ENCODE peak calls at places on chromosomes 12 and 14, in seven cellular contexts. One of them, this sample, is unnamed.

GRCh38 chr12:121144416-121144914 is 11.8 kb downstream of the P2RX7 start:
- DNase-seq in HCT116: no peak
- DNase-seq in right lobe of liver: no peak
- DNase-seq in GM12892: no peak
- DNase-seq in body of pancreas: peak
- DNase-seq in ovary: no peak
- DNase-seq in tibial nerve: no peak
- DNase-seq in this sample: no peak

GRCh38 chr14:100408350-100409015 is 85.3 kb downstream of the SLC25A47 start:
- DNase-seq in HCT116: peak
- DNase-seq in right lobe of liver: peak
- DNase-seq in GM12892: no peak
- DNase-seq in body of pancreas: peak
- DNase-seq in ovary: no peak
- DNase-seq in tibial nerve: no peak
- DNase-seq in this sample: no peak

GRCh38 chr14:32472512-32473472 is 143.7 kb downstream of the AKAP6 start:
- DNase-seq in HCT116: no peak
- DNase-seq in right lobe of liver: no peak
- DNase-seq in GM12892: no peak
- DNase-seq in body of pancreas: no peak
- DNase-seq in ovary: no peak
- DNase-seq in tibial nerve: no peak
- DNase-seq in this sample: no peak

GRCh38 chr12:58455146-58455545 is 465.2 kb downstream of the LRIG3 start:
- DNase-seq in HCT116: no peak
- DNase-seq in right lobe of liver: no peak
- DNase-seq in GM12892: no peak
- DNase-seq in body of pancreas: no peak
- DNase-seq in ovary: no peak
- DNase-seq in tibial nerve: no peak
- DNase-seq in this sample: no peak

GRCh38 chr12:128644664-128645296 is 179.0 kb downstream of the SLC15A4 start:
- DNase-seq in HCT116: no peak
- DNase-seq in right lobe of liver: peak
- DNase-seq in GM12892: peak
- DNase-seq in body of pancreas: peak
- DNase-seq in ovary: no peak
- DNase-seq in tibial nerve: no peak
- DNase-seq in this sample: peak

GRCh38 chr12:78403136-78403535 is 461.4 kb upstream of the SYT1 start:
- DNase-seq in HCT116: no peak
- DNase-seq in right lobe of liver: no peak
- DNase-seq in GM12892: no peak
- DNase-seq in body of pancreas: no peak
- DNase-seq in ovary: no peak
- DNase-seq in tibial nerve: no peak
- DNase-seq in this sample: no peak

GRCh38 chr12:109430244-109430643 is 46.9 kb downstream of the KCTD10 start:
- DNase-seq in HCT116: no peak
- DNase-seq in right lobe of liver: no peak
- DNase-seq in GM12892: no peak
- DNase-seq in body of pancreas: no peak
- DNase-seq in ovary: no peak
- DNase-seq in tibial nerve: no peak
- DNase-seq in this sample: no peak

GRCh38 chr12:30969606-30970395 is 43.3 kb downstream of the TSPAN11 start:
- DNase-seq in HCT116: no peak
- DNase-seq in right lobe of liver: no peak
- DNase-seq in GM12892: no peak
- DNase-seq in body of pancreas: no peak
- DNase-seq in ovary: no peak
- DNase-seq in tibial nerve: no peak
- DNase-seq in this sample: no peak

GRCh38 chr12:50839032-50839431 is 3.7 kb upstream of the TMPRSS12 start:
- DNase-seq in HCT116: no peak
- DNase-seq in right lobe of liver: no peak
- DNase-seq in GM12892: no peak
- DNase-seq in body of pancreas: no peak
- DNase-seq in ovary: no peak
- DNase-seq in tibial nerve: no peak
- DNase-seq in this sample: no peak

GRCh38 chr12:104049278-104050257 is at the start of gene GLT8D2:
- DNase-seq in HCT116: no peak
- DNase-seq in right lobe of liver: no peak
- DNase-seq in GM12892: no peak
- DNase-seq in body of pancreas: peak
- DNase-seq in ovary: peak
- DNase-seq in tibial nerve: peak
- DNase-seq in this sample: peak

GRCh38 chr12:91432755-91433154 is 250.1 kb upstream of the DCN start:
- DNase-seq in HCT116: no peak
- DNase-seq in right lobe of liver: no peak
- DNase-seq in GM12892: no peak
- DNase-seq in body of pancreas: no peak
- DNase-seq in ovary: no peak
- DNase-seq in tibial nerve: no peak
- DNase-seq in this sample: no peak

GRCh38 chr12:18690653-18691052 is 47.2 kb downstream of the PLCZ1 start:
- DNase-seq in HCT116: peak
- DNase-seq in right lobe of liver: no peak
- DNase-seq in GM12892: no peak
- DNase-seq in body of pancreas: no peak
- DNase-seq in ovary: no peak
- DNase-seq in tibial nerve: no peak
- DNase-seq in this sample: no peak

GRCh38 chr12:71636704-71637115 is 26.9 kb downstream of the ZFC3H1 start:
- DNase-seq in HCT116: peak
- DNase-seq in right lobe of liver: no peak
- DNase-seq in GM12892: no peak
- DNase-seq in body of pancreas: peak
- DNase-seq in ovary: no peak
- DNase-seq in tibial nerve: no peak
- DNase-seq in this sample: no peak

GRCh38 chr12:71456316-71456715 is 16.7 kb downstream of the LGR5 start:
- DNase-seq in HCT116: no peak
- DNase-seq in right lobe of liver: no peak
- DNase-seq in GM12892: no peak
- DNase-seq in body of pancreas: no peak
- DNase-seq in ovary: no peak
- DNase-seq in tibial nerve: no peak
- DNase-seq in this sample: no peak

GRCh38 chr12:3658327-3659163 is 94.4 kb downstream of the CRACR2A start:
- DNase-seq in HCT116: no peak
- DNase-seq in right lobe of liver: no peak
- DNase-seq in GM12892: peak
- DNase-seq in body of pancreas: no peak
- DNase-seq in ovary: no peak
- DNase-seq in tibial nerve: no peak
- DNase-seq in this sample: no peak

GRCh38 chr12:124625867-124626675 is 58.7 kb upstream of the NCOR2 start:
- DNase-seq in HCT116: no peak
- DNase-seq in right lobe of liver: peak
- DNase-seq in GM12892: no peak
- DNase-seq in body of pancreas: peak
- DNase-seq in ovary: peak
- DNase-seq in tibial nerve: peak
- DNase-seq in this sample: peak

GRCh38 chr14:105508069-105508468 is 17.0 kb downstream of the TEDC1 start:
- DNase-seq in HCT116: no peak
- DNase-seq in right lobe of liver: no peak
- DNase-seq in GM12892: no peak
- DNase-seq in body of pancreas: no peak
- DNase-seq in ovary: no peak
- DNase-seq in tibial nerve: no peak
- DNase-seq in this sample: no peak

GRCh38 chr14:75070383-75070782 is 942 bp downstream of the ZC2HC1C start:
- DNase-seq in HCT116: no peak
- DNase-seq in right lobe of liver: peak
- DNase-seq in GM12892: no peak
- DNase-seq in body of pancreas: peak
- DNase-seq in ovary: no peak
- DNase-seq in tibial nerve: no peak
- DNase-seq in this sample: no peak

GRCh38 chr14:75067212-75067611 is 2.2 kb upstream of the ZC2HC1C start:
- DNase-seq in HCT116: no peak
- DNase-seq in right lobe of liver: no peak
- DNase-seq in GM12892: no peak
- DNase-seq in body of pancreas: no peak
- DNase-seq in ovary: no peak
- DNase-seq in tibial nerve: no peak
- DNase-seq in this sample: no peak

GRCh38 chr14:75068294-75069020 is 984 bp upstream of the ZC2HC1C start:
- DNase-seq in HCT116: no peak
- DNase-seq in right lobe of liver: no peak
- DNase-seq in GM12892: no peak
- DNase-seq in body of pancreas: no peak
- DNase-seq in ovary: no peak
- DNase-seq in tibial nerve: no peak
- DNase-seq in this sample: no peak

GRCh38 chr14:75069811-75070145 is 337 bp downstream of the ZC2HC1C start:
- DNase-seq in HCT116: no peak
- DNase-seq in right lobe of liver: no peak
- DNase-seq in GM12892: no peak
- DNase-seq in body of pancreas: no peak
- DNase-seq in ovary: no peak
- DNase-seq in tibial nerve: no peak
- DNase-seq in this sample: no peak

GRCh38 chr14:75069021-75069810 is at the start of gene ZC2HC1C:
- DNase-seq in HCT116: peak
- DNase-seq in right lobe of liver: peak
- DNase-seq in GM12892: peak
- DNase-seq in body of pancreas: peak
- DNase-seq in ovary: peak
- DNase-seq in tibial nerve: peak
- DNase-seq in this sample: peak
- TF ChIP-seq POLR2A in HCT116: peak
- TF ChIP-seq POLR2A in right lobe of liver: peak
- TF ChIP-seq POLR2A in GM12892: peak
- TF ChIP-seq POLR2A in body of pancreas: peak
- TF ChIP-seq POLR2A in ovary: peak
- TF ChIP-seq POLR2A in tibial nerve: peak
- TF ChIP-seq POLR2A in this sample: peak

GRCh38 chr12:52202361-52203078 is 10.7 kb upstream of the KRT80 start:
- DNase-seq in HCT116: no peak
- DNase-seq in right lobe of liver: no peak
- DNase-seq in GM12892: no peak
- DNase-seq in body of pancreas: no peak
- DNase-seq in ovary: no peak
- DNase-seq in tibial nerve: no peak
- DNase-seq in this sample: no peak
- TF ChIP-seq POLR2A in HCT116: no peak
- TF ChIP-seq POLR2A in right lobe of liver: no peak
- TF ChIP-seq POLR2A in GM12892: no peak
- TF ChIP-seq POLR2A in body of pancreas: no peak
- TF ChIP-seq POLR2A in ovary: no peak
- TF ChIP-seq POLR2A in tibial nerve: no peak
- TF ChIP-seq POLR2A in this sample: no peak

DNA sequence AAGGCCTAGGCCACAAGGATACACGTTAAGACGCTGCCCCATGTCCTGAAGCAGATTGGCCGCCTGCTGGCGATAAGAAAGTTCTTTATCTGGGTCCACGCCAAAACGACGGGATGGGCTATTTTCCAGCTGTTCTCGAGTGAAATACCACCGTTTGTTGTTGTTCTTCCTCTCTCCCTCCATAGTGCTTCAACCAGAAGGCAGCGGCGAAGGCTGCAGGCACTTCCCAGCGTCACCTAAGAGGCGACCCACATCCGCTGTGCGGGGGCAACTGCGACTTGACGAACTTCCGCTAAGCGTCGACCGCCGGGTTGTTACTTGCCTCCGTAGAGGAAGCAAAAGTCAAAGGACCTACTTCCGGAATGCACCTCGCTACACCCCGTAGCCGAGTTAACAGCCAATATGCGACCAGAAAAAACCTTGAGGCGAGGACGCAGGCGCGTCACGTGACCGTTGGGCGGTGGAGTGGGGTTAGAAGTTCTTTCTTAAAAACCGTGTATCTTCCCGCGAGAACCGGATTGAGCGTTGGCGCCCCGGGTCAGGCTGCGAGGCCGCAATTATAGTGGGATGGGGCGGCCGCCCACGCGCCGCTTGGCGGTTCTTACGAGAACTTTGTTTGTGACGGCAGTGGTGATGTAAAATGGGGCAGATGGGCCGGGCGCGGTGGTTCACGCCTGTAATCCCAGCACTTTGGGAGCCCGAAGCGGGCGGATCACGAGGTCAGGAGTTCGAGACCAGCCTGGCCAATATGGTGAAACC is at the start of gene CCNT1:
- DNase-seq in HCT116: peak
- DNase-seq in right lobe of liver: peak
- DNase-seq in GM12892: peak
- DNase-seq in body of pancreas: peak
- DNase-seq in ovary: peak
- DNase-seq in tibial nerve: peak
- DNase-seq in this sample: peak
- TF ChIP-seq POLR2A in HCT116: peak
- TF ChIP-seq POLR2A in right lobe of liver: peak
- TF ChIP-seq POLR2A in GM12892: peak
- TF ChIP-seq POLR2A in body of pancreas: peak
- TF ChIP-seq POLR2A in ovary: peak
- TF ChIP-seq POLR2A in tibial nerve: peak
- TF ChIP-seq POLR2A in this sample: peak

DNA sequence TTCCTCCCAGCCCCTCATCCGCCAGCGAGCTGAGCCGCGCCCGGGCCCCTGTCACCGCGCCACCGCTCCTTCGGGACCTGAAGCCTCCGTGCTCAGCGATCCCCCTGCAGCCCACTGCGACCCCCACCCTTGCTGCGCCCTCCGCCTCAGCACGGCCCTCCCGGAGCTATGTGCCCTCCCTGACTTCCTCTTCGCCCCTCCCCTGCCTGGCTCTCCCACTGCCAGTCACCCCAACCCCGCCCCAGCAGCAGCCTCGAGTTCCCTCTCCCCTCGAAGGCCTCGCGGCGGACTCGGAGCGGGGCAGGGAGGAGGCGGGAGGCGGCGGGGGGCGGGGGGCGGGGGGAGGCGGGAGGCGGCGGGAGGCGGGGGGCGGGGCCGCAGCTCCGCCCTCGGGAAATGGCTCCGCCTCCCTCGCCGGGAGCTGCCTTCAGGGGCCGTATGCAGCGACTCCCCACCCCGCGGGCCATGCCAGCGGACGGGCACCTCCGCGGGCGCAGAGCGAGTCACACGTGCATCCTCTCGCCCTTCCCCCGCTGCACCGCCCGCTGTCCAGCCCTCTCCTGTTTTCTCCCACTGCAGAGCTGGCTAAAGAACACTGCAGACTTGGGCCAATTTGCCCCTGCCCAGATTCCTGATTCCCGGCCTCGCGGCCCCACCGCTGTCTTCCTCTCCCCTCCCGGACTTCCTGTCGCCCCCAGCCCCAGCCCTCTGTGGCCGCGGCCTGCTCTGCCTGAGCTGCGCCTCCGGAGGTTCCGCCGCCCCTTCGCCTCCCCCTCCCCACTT is 29.1 kb upstream of the ADIPOR2 start:
- DNase-seq in HCT116: peak
- DNase-seq in right lobe of liver: peak
- DNase-seq in GM12892: peak
- DNase-seq in body of pancreas: peak
- DNase-seq in ovary: peak
- DNase-seq in tibial nerve: peak
- DNase-seq in this sample: peak
- TF ChIP-seq POLR2A in HCT116: peak
- TF ChIP-seq POLR2A in right lobe of liver: peak
- TF ChIP-seq POLR2A in GM12892: peak
- TF ChIP-seq POLR2A in body of pancreas: peak
- TF ChIP-seq POLR2A in ovary: peak
- TF ChIP-seq POLR2A in tibial nerve: peak
- TF ChIP-seq POLR2A in this sample: peak

GRCh38 chr12:132189378-132190011 is 45.2 kb downstream of the NOC4L start:
- DNase-seq in HCT116: peak
- DNase-seq in right lobe of liver: peak
- DNase-seq in GM12892: peak
- DNase-seq in body of pancreas: peak
- DNase-seq in ovary: peak
- DNase-seq in tibial nerve: peak
- DNase-seq in this sample: peak
- TF ChIP-seq POLR2A in HCT116: no peak
- TF ChIP-seq POLR2A in right lobe of liver: peak
- TF ChIP-seq POLR2A in GM12892: no peak
- TF ChIP-seq POLR2A in body of pancreas: no peak
- TF ChIP-seq POLR2A in ovary: no peak
- TF ChIP-seq POLR2A in tibial nerve: no peak
- TF ChIP-seq POLR2A in this sample: peak

This sample was measured in adrenal gland.